ENCODE peak calls at places on chromosomes 12 and 14, in five cellular contexts. One of them, this sample, is unnamed.

GRCh38 chr14:52068741-52069616 is at the start of gene NID2:
- DNase-seq in Ammon's horn: peak
- DNase-seq in stimulated activated CD8-positive, alpha-beta memory T cell treated with anti-CD3 and anti-CD28 coated beads, Interleukin-2, amount 100 ng/mL, for 1 hour: no peak
- DNase-seq in anterior cingulate cortex: peak
- DNase-seq in A549: peak
- DNase-seq in this sample: peak

GRCh38 chr14:58587271-58587670 is 50.5 kb upstream of the DACT1 start:
- DNase-seq in Ammon's horn: no peak
- DNase-seq in stimulated activated CD8-positive, alpha-beta memory T cell treated with anti-CD3 and anti-CD28 coated beads, Interleukin-2, amount 100 ng/mL, for 1 hour: no peak
- DNase-seq in anterior cingulate cortex: no peak
- DNase-seq in A549: no peak
- DNase-seq in this sample: no peak

GRCh38 chr12:64806593-64806992 is 17.9 kb upstream of the TBC1D30 start:
- DNase-seq in Ammon's horn: peak
- DNase-seq in stimulated activated CD8-positive, alpha-beta memory T cell treated with anti-CD3 and anti-CD28 coated beads, Interleukin-2, amount 100 ng/mL, for 1 hour: no peak
- DNase-seq in anterior cingulate cortex: no peak
- DNase-seq in A549: no peak
- DNase-seq in this sample: no peak

GRCh38 chr14:22311625-22312024 is 277.4 kb downstream of the DAD1 start:
- DNase-seq in Ammon's horn: peak
- DNase-seq in stimulated activated CD8-positive, alpha-beta memory T cell treated with anti-CD3 and anti-CD28 coated beads, Interleukin-2, amount 100 ng/mL, for 1 hour: no peak
- DNase-seq in anterior cingulate cortex: no peak
- DNase-seq in A549: no peak
- DNase-seq in this sample: no peak

GRCh38 chr12:41521872-41522379 is 333.8 kb downstream of the PDZRN4 start:
- DNase-seq in Ammon's horn: no peak
- DNase-seq in stimulated activated CD8-positive, alpha-beta memory T cell treated with anti-CD3 and anti-CD28 coated beads, Interleukin-2, amount 100 ng/mL, for 1 hour: no peak
- DNase-seq in anterior cingulate cortex: no peak
- DNase-seq in A549: no peak
- DNase-seq in this sample: peak

GRCh38 chr14:103994535-103995184 is 52.3 kb upstream of the RD3L start:
- DNase-seq in Ammon's horn: no peak
- DNase-seq in stimulated activated CD8-positive, alpha-beta memory T cell treated with anti-CD3 and anti-CD28 coated beads, Interleukin-2, amount 100 ng/mL, for 1 hour: no peak
- DNase-seq in anterior cingulate cortex: no peak
- DNase-seq in A549: no peak
- DNase-seq in this sample: no peak

GRCh38 chr12:30537228-30537627 is 158.4 kb downstream of the IPO8 start:
- DNase-seq in Ammon's horn: no peak
- DNase-seq in stimulated activated CD8-positive, alpha-beta memory T cell treated with anti-CD3 and anti-CD28 coated beads, Interleukin-2, amount 100 ng/mL, for 1 hour: no peak
- DNase-seq in anterior cingulate cortex: no peak
- DNase-seq in A549: no peak
- DNase-seq in this sample: no peak

GRCh38 chr12:3837049-3837448 is 36.1 kb downstream of the PARP11 start:
- DNase-seq in Ammon's horn: no peak
- DNase-seq in stimulated activated CD8-positive, alpha-beta memory T cell treated with anti-CD3 and anti-CD28 coated beads, Interleukin-2, amount 100 ng/mL, for 1 hour: no peak
- DNase-seq in anterior cingulate cortex: no peak
- DNase-seq in A549: no peak
- DNase-seq in this sample: no peak

GRCh38 chr12:16076553-16076952 is 165.4 kb downstream of the DERA start:
- DNase-seq in Ammon's horn: peak
- DNase-seq in stimulated activated CD8-positive, alpha-beta memory T cell treated with anti-CD3 and anti-CD28 coated beads, Interleukin-2, amount 100 ng/mL, for 1 hour: no peak
- DNase-seq in anterior cingulate cortex: no peak
- DNase-seq in A549: peak
- DNase-seq in this sample: peak

GRCh38 chr12:23376238-23376637 is 573.2 kb downstream of the SOX5 start:
- DNase-seq in Ammon's horn: no peak
- DNase-seq in stimulated activated CD8-positive, alpha-beta memory T cell treated with anti-CD3 and anti-CD28 coated beads, Interleukin-2, amount 100 ng/mL, for 1 hour: no peak
- DNase-seq in anterior cingulate cortex: no peak
- DNase-seq in A549: no peak
- DNase-seq in this sample: no peak

GRCh38 chr12:22505826-22506225 is 38.5 kb downstream of the C2CD5 start:
- DNase-seq in Ammon's horn: no peak
- DNase-seq in stimulated activated CD8-positive, alpha-beta memory T cell treated with anti-CD3 and anti-CD28 coated beads, Interleukin-2, amount 100 ng/mL, for 1 hour: no peak
- DNase-seq in anterior cingulate cortex: no peak
- DNase-seq in A549: no peak
- DNase-seq in this sample: peak

GRCh38 chr12:95100264-95101190 is 27.1 kb upstream of the NR2C1 start:
- DNase-seq in Ammon's horn: no peak
- DNase-seq in stimulated activated CD8-positive, alpha-beta memory T cell treated with anti-CD3 and anti-CD28 coated beads, Interleukin-2, amount 100 ng/mL, for 1 hour: no peak
- DNase-seq in anterior cingulate cortex: no peak
- DNase-seq in A549: no peak
- DNase-seq in this sample: no peak

This sample was measured in SJCRH30.